ENCODE peak calls at places on chromosomes 3 and 15, in nine cellular contexts. B is sigmoid colon, Z is breast epithelium, S is transverse colon, E is GM23338, W is HCT116, R is Panc1, X is endothelial cell of umbilical vein, G is H1. A is an unnamed sample. For H3K4me1, the result is how much of the 10 kb centered on the place peaks cover.

GRCh38 chr3:27905625-27906024 is 183.5 kb upstream of the EOMES start:
- DNase-seq in B (no peak), Z (no peak), S (no peak), E (no peak), W (no peak), R (no peak), X (no peak), G (no peak), A (no peak)

GRCh38 chr15:54064412-54064811 is 86.2 kb downstream of the UNC13C start:
- DNase-seq in B (no peak), Z (no peak), S (no peak), E (no peak), W (no peak), R (no peak), X (no peak), G (no peak), A (no peak)

GRCh38 chr15:52008698-52009434 is 10.2 kb upstream of the MAPK6 start:
- DNase-seq in B (no peak), Z (no peak), S (no peak), E (no peak), W (no peak), R (peak), X (peak), G (no peak), A (no peak)

GRCh38 chr3:142319094-142319493 is 93.7 kb upstream of the GK5 start:
- DNase-seq in B (no peak), Z (no peak), S (no peak), E (no peak), W (no peak), R (no peak), X (no peak), G (no peak), A (no peak)

GRCh38 chr3:11629716-11630115 is 14.0 kb downstream of the VGLL4 start:
- DNase-seq in B (no peak), Z (no peak), S (no peak), E (no peak), W (no peak), R (no peak), X (no peak), G (no peak), A (no peak)

GRCh38 chr3:179452872-179453271 is 1.6 kb upstream of the GNB4 start:
- DNase-seq in B (no peak), Z (no peak), S (no peak), E (no peak), W (no peak), R (no peak), X (no peak), G (no peak), A (no peak)

GRCh38 chr3:11331101-11331500 is 58.9 kb downstream of the ATG7 start:
- DNase-seq in B (no peak), Z (no peak), S (no peak), E (no peak), W (no peak), R (no peak), X (peak), G (no peak), A (no peak)

GRCh38 chr3:52606373-52607085 is 70.1 kb downstream of the UQCC5 start:
- DNase-seq in B (no peak), Z (peak), S (peak), E (no peak), W (peak), R (peak), X (peak), G (no peak), A (no peak)

GRCh38 chr15:96326551-96327154 is 3.8 kb upstream of the NR2F2 start:
- DNase-seq in B (peak), Z (peak), S (peak), E (peak), W (no peak), R (no peak), X (peak), G (no peak), A (no peak)

GRCh38 chr3:188230962-188231361 is 77.0 kb downstream of the LPP start:
- DNase-seq in B (peak), Z (no peak), S (no peak), E (no peak), W (peak), R (peak), X (no peak), G (no peak), A (no peak)

GRCh38 chr3:71725279-71725991 is at the start of gene EIF4E3:
- DNase-seq in B (peak), Z (no peak), S (peak), E (peak), W (no peak), R (no peak), X (no peak), G (peak), A (no peak)

GRCh38 chr15:86362556-86362955 is 282.9 kb downstream of the AGBL1 start:
- DNase-seq in B (no peak), Z (no peak), S (no peak), E (no peak), W (no peak), R (no peak), X (no peak), G (no peak), A (no peak)

GRCh38 chr3:10521772-10522441 is 16.5 kb upstream of the ATP2B2 start:
- DNase-seq in B (peak), Z (no peak), S (no peak), E (no peak), W (no peak), R (no peak), X (no peak), G (peak), A (no peak)

GRCh38 chr3:79148786-79149185 is 619.0 kb downstream of the ROBO1 start:
- DNase-seq in B (no peak), Z (no peak), S (no peak), E (no peak), W (no peak), R (no peak), X (no peak), G (no peak), A (no peak)

GRCh38 chr3:27643355-27643754 is 78.8 kb downstream of the EOMES start:
- DNase-seq in B (no peak), Z (no peak), S (no peak), E (no peak), W (no peak), R (no peak), X (no peak), G (no peak), A (peak)

GRCh38 chr15:93566777-93567176 is 477.8 kb upstream of the RGMA start:
- DNase-seq in B (no peak), Z (no peak), S (no peak), E (no peak), W (no peak), R (no peak), X (no peak), G (no peak), A (no peak)

GRCh38 chr3:184791134-184791533 is 20.8 kb upstream of the VPS8 start:
- DNase-seq in B (no peak), Z (no peak), S (no peak), E (no peak), W (no peak), R (no peak), X (no peak), G (no peak), A (no peak)

GRCh38 chr15:62850791-62851291 is 191.7 kb upstream of the TPM1 start:
- DNase-seq in B (no peak), Z (no peak), S (no peak), E (peak), W (no peak), R (no peak), X (peak), G (no peak), A (no peak)

GRCh38 chr15:25241241-25241801 is 197.5 kb downstream of the UBE3A start:
- DNase-seq in B (no peak), Z (peak), S (no peak), E (no peak), W (no peak), R (no peak), X (no peak), G (no peak), A (no peak)

GRCh38 chr15:63803106-63803886 is 30.5 kb downstream of the HERC1 start:
- DNase-seq in B (no peak), Z (no peak), S (no peak), E (no peak), W (no peak), R (no peak), X (no peak), G (no peak), A (no peak)

GRCh38 chr15:62163847-62164499 is 1.1 kb downstream of the C2CD4B start:
- DNase-seq in B (no peak), Z (no peak), S (peak), E (peak), W (no peak), R (no peak), X (peak), G (peak), A (no peak)

GRCh38 chr3:58266577-58266976 is 29.0 kb downstream of the ABHD6 start:
- DNase-seq in B (no peak), Z (no peak), S (no peak), E (no peak), W (no peak), R (no peak), X (no peak), G (no peak), A (no peak)

GRCh38 chr15:95296626-95297025 is 1033.9 kb upstream of the NR2F2 start:
- DNase-seq in B (no peak), Z (no peak), S (no peak), E (no peak), W (no peak), R (no peak), X (peak), G (no peak), A (no peak)

GRCh38 chr3:32177702-32178198 is 60.7 kb upstream of the CMTM8 start:
- DNase-seq in B (no peak), Z (no peak), S (peak), E (peak), W (peak), R (peak), X (peak), G (peak), A (no peak)

GRCh38 chr15:62617741-62618140 is 424.8 kb upstream of the TPM1 start:
- DNase-seq in B (no peak), Z (no peak), S (no peak), E (no peak), W (no peak), R (no peak), X (no peak), G (no peak), A (no peak)

GRCh38 chr3:99962703-99963102 is 145.0 kb downstream of the CMSS1 start:
- DNase-seq in B (no peak), Z (no peak), S (no peak), E (no peak), W (no peak), R (no peak), X (no peak), G (no peak), A (no peak)

GRCh38 chr15:33392453-33392852 is 81.7 kb downstream of the RYR3 start:
- DNase-seq in B (no peak), Z (no peak), S (no peak), E (peak), W (no peak), R (no peak), X (no peak), G (no peak), A (no peak)

GRCh38 chr3:50246517-50246954 is 10.5 kb downstream of the GNAI2 start:
- DNase-seq in B (no peak), Z (no peak), S (peak), E (peak), W (peak), R (no peak), X (peak), G (no peak), A (no peak)
- H3K4me1 ChIP-seq in B (half or more), Z (under half), S (under half), E (under half), W (half or more), R (under half), X (half or more), G (under half), A (half or more)

GRCh38 chr15:57943766-57944165 is 121.7 kb downstream of the ALDH1A2 start:
- DNase-seq in B (no peak), Z (no peak), S (no peak), E (no peak), W (no peak), R (no peak), X (no peak), G (no peak), A (no peak)
- TF ChIP-seq POLR2AphosphoS5 in B (no peak), Z (no peak), S (no peak), E (no peak), W (no peak), R (no peak), X (no peak), G (no peak), A (no peak)

GRCh38 chr15:101246824-101247745 is 4.8 kb downstream of the CHSY1 start:
- DNase-seq in B (no peak), Z (no peak), S (no peak), E (no peak), W (no peak), R (no peak), X (no peak), G (no peak), A (no peak)
- H3K4me1 ChIP-seq in B (half or more), Z (under half), S (under half), E (half or more), W (under half), R (half or more), X (half or more), G (under half), A (half or more)

GRCh38 chr3:40895109-40895508 is 304.2 kb upstream of the CTNNB1 start:
- DNase-seq in B (no peak), Z (no peak), S (no peak), E (no peak), W (no peak), R (no peak), X (no peak), G (no peak), A (no peak)
- TF ChIP-seq POLR2AphosphoS5 in B (no peak), Z (no peak), S (no peak), E (no peak), W (no peak), R (no peak), X (no peak), G (no peak), A (no peak)

A was measured in vagina.